ENCODE peak calls at places on chromosomes 1 and 21, in nine cellular contexts. L is fibroblast of mammary gland; Z is colonic mucosa; W is HL-60; G is stomach; U is CD8-positive, alpha-beta T cell; T is IMR-90; S is Peyer's patch; O is bronchial epithelial cell. D is an unnamed sample.

GRCh38 chr21:35578350-35578782 is 482.0 kb downstream of the SETD4 start:
- DNase-seq in L (peak; percentile 99), Z (no peak), W (no peak), G (no peak), U (no peak), T (peak; percentile 93), S (no peak), O (peak; percentile 88), D (no peak)

GRCh38 chr1:195237161-195237889 is 1370.9 kb downstream of the KCNT2 start:
- DNase-seq in L (no peak), Z (no peak), W (no peak), G (no peak), U (no peak), T (no peak), S (no peak), O (no peak), D (no peak)

GRCh38 chr1:17773626-17774326 is 18.6 kb downstream of the ACTL8 start:
- DNase-seq in L (no peak), Z (no peak), W (no peak), G (no peak), U (no peak), T (no peak), S (no peak), O (no peak), D (no peak)

GRCh38 chr1:78839704-78840277 is 166.7 kb downstream of the ADGRL4 start:
- DNase-seq in L (peak; percentile 63), Z (peak; percentile 25), W (peak; percentile 10), G (peak; percentile 32), U (no peak), T (peak; percentile 51), S (no peak), O (peak; percentile 58), D (no peak)

GRCh38 chr1:200707116-200707515 is 31.6 kb upstream of the CAMSAP2 start:
- DNase-seq in L (no peak), Z (no peak), W (no peak), G (no peak), U (no peak), T (no peak), S (no peak), O (no peak), D (no peak)

GRCh38 chr1:86773331-86774288 is 69.2 kb downstream of the SH3GLB1 start:
- DNase-seq in L (peak; percentile 30), Z (no peak), W (no peak), G (no peak), U (no peak), T (peak; percentile 58), S (no peak), O (peak; percentile 86), D (no peak)

GRCh38 chr1:101520302-101520701 is 283.5 kb downstream of the S1PR1 start:
- DNase-seq in L (peak; percentile 48), Z (peak; percentile 22), W (no peak), G (no peak), U (no peak), T (peak; percentile 26), S (no peak), O (peak; percentile 43), D (no peak)

GRCh38 chr1:12617901-12618660 is at the start of gene DHRS3:
- DNase-seq in L (peak; percentile 56), Z (peak; percentile 84), W (peak; percentile 60), G (peak; percentile 84), U (peak; percentile 83), T (peak; percentile 75), S (peak; percentile 48), O (peak; percentile 90), D (peak; percentile 90)

GRCh38 chr1:119674835-119675289 is 26.8 kb upstream of the ZNF697 start:
- DNase-seq in L (peak; percentile 57), Z (peak; percentile 52), W (no peak), G (peak; percentile 77), U (no peak), T (peak; percentile 11), S (no peak), O (peak; percentile 67), D (peak; percentile 90)

GRCh38 chr1:176466514-176466913 is 3.5 kb downstream of the PAPPA2 start:
- DNase-seq in L (peak; percentile 18), Z (no peak), W (no peak), G (no peak), U (no peak), T (no peak), S (no peak), O (no peak), D (no peak)

GRCh38 chr1:7299329-7299799 is 471.7 kb upstream of the VAMP3 start:
- DNase-seq in L (peak; percentile 99), Z (peak; percentile 48), W (no peak), G (peak; percentile 68), U (no peak), T (peak; percentile 100), S (no peak), O (peak; percentile 83), D (no peak)

GRCh38 chr1:223189903-223190724 is 47.1 kb upstream of the TLR5 start:
- DNase-seq in L (peak; percentile 25), Z (no peak), W (no peak), G (no peak), U (peak; percentile 54), T (peak; percentile 31), S (no peak), O (peak; percentile 87), D (no peak)

GRCh38 chr1:78687315-78687714 is 37.7 kb downstream of the IFI44 start:
- DNase-seq in L (no peak), Z (no peak), W (no peak), G (no peak), U (no peak), T (no peak), S (no peak), O (no peak), D (no peak)

GRCh38 chr1:179794669-179795068 is 51.6 kb downstream of the FAM163A start:
- DNase-seq in L (no peak), Z (no peak), W (no peak), G (no peak), U (no peak), T (no peak), S (no peak), O (no peak), D (no peak)

GRCh38 chr1:222004784-222005183 is 262.9 kb upstream of the DUSP10 start:
- DNase-seq in L (no peak), Z (no peak), W (no peak), G (no peak), U (no peak), T (no peak), S (no peak), O (no peak), D (no peak)

GRCh38 chr1:198125995-198126758 is 30.6 kb upstream of the NEK7 start:
- DNase-seq in L (peak; percentile 72), Z (no peak), W (no peak), G (no peak), U (no peak), T (peak; percentile 79), S (no peak), O (peak; percentile 40), D (no peak)

DNA sequence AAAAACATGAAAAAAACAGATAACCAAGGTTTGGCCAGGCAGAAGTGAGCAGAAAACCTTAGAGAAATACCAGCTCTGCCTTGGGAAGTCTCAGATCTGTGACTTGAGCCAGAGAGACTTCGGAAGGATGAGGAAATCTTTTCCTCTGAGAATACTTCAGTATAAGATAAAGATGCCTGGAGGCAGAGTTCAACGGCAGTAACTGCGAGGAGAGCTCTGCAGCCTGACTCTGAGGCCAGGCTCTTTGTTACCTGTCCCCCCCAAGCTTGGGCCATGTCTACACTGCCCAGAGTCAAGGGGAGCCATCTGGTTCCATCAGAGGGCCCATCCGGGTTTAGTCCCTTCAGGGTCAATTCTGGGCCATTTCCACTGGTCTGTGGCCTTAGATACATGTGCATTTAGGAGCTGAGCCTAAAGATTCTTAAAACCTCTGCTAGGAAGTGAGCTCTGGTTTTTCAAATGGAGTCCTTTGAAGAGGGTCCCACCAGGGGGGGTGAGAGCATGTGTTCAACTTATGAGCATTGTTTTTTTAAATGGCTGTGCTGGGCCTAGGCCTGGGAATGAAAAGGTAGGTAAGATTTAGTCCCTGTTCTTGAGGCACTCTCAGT is 8.7 kb downstream of the KIRREL1 start:
- DNase-seq in L (peak; percentile 49), Z (no peak), W (no peak), G (no peak), U (no peak), T (peak; percentile 51), S (no peak), O (peak; percentile 28), D (no peak)
- TF ChIP-seq CTCF in L (no peak), Z (no peak), W (no peak), G (no peak), U (no peak), T (peak; percentile 33), S (no peak), O (no peak), D (no peak)

GRCh38 chr21:41361786-41362604 is at the start of gene MX2:
- DNase-seq in L (peak; percentile 93), Z (peak; percentile 61), W (peak; percentile 83), G (peak; percentile 66), U (peak; percentile 92), T (peak; percentile 81), S (peak; percentile 85), O (peak; percentile 55), D (peak; percentile 50)
- H3K4me3 ChIP-seq in L (peak within 1 kb of the TSS; percentile 60), Z (peak within 1 kb of the TSS; percentile 27), W (peak within 1 kb of the TSS; percentile 32), G (peak within 1 kb of the TSS; percentile 29), U (peak within 1 kb of the TSS; percentile 74), T (peak within 1 kb of the TSS; percentile 3), S (peak within 1 kb of the TSS; percentile 40), O (no peak within 1 kb of the TSS), D (peak within 1 kb of the TSS; percentile 7)

DNA sequence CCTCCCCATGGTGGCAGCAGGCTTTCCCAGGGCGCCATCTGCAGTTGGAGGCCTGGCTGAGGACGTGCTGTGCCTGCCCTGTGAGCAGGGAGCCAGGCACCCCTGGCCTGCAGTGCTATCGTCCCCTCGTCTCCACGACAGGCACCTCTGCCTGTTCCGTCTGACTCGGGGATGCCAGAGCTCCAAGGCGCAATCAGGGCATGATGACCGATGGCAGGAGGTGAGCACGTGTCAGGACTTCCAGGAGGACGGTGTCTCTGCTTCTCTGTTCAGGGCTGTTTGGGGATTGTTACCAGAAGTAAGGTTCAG is 125.2 kb downstream of the PCBP3 start:
- DNase-seq in L (no peak), Z (no peak), W (no peak), G (no peak), U (no peak), T (no peak), S (no peak), O (no peak), D (no peak)
- TF ChIP-seq CTCF in L (no peak), Z (no peak), W (no peak), G (no peak), U (no peak), T (peak; percentile 3), S (no peak), O (no peak), D (no peak)

GRCh38 chr1:172382949-172383348 is 37.5 kb upstream of the C1orf105 start:
- DNase-seq in L (no peak), Z (no peak), W (no peak), G (no peak), U (no peak), T (no peak), S (no peak), O (no peak), D (no peak)
- H3K4me3 ChIP-seq in L (no peak overlapping the region), Z (no peak overlapping the region), W (no peak overlapping the region), G (no peak overlapping the region), U (no peak overlapping the region), T (no peak overlapping the region), S (no peak overlapping the region), O (no peak overlapping the region), D (no peak overlapping the region)

GRCh38 chr1:183685112-183685713 is 32.1 kb upstream of the APOBEC4 start:
- DNase-seq in L (peak; percentile 64), Z (no peak), W (peak; percentile 20), G (peak; percentile 30), U (no peak), T (peak; percentile 56), S (peak; percentile 20), O (peak; percentile 55), D (no peak)
- TF ChIP-seq CTCF in L (peak; percentile 78), Z (peak; percentile 85), W (peak; percentile 19), G (peak; percentile 40), U (peak; percentile 83), T (peak; percentile 70), S (peak; percentile 52), O (peak; percentile 50), D (peak; percentile 89)